ENCODE peak calls at places on chromosomes 6 and 20, in five cellular contexts. M, E, S, G and T are unnamed samples.

GRCh38 chr6:80502871-80503270 is 396.4 kb downstream of the BCKDHB start:
- DNase-seq in M (no peak), E (no peak), S (no peak), G (no peak), T (no peak)

GRCh38 chr20:50885068-50885467 is 46.2 kb downstream of the ADNP start:
- DNase-seq in M (no peak), E (no peak), S (no peak), G (no peak), T (no peak)

GRCh38 chr6:142802124-142802523 is 142.9 kb downstream of the HIVEP2 start:
- DNase-seq in M (peak; percentile 99), E (no peak), S (peak; percentile 98), G (no peak), T (peak; percentile 99)

GRCh38 chr20:23147964-23148720 is 62.0 kb upstream of the CD93 start:
- DNase-seq in M (peak; percentile 90), E (no peak), S (peak; percentile 72), G (no peak), T (peak; percentile 77)

GRCh38 chr20:25287631-25288290 is 39.9 kb downstream of the PYGB start:
- DNase-seq in M (no peak), E (no peak), S (no peak), G (no peak), T (no peak)

GRCh38 chr6:66664112-66664511 is 957.1 kb upstream of the EYS start:
- DNase-seq in M (no peak), E (no peak), S (no peak), G (no peak), T (no peak)

GRCh38 chr6:1322725-1323219 is 10.9 kb downstream of the FOXQ1 start:
- DNase-seq in M (peak; percentile 44), E (no peak), S (no peak), G (no peak), T (no peak)

GRCh38 chr6:5726976-5727718 is 279.6 kb downstream of the NRN1 start:
- DNase-seq in M (peak; percentile 21), E (no peak), S (no peak), G (no peak), T (peak; percentile 10)

GRCh38 chr6:96391776-96392175 is 129.8 kb upstream of the UFL1 start:
- DNase-seq in M (no peak), E (peak; percentile 80), S (no peak), G (peak; percentile 93), T (peak; percentile 7)

GRCh38 chr6:111792914-111793700 is 80.1 kb downstream of the FYN start:
- DNase-seq in M (no peak), E (no peak), S (no peak), G (no peak), T (no peak)

GRCh38 chr6:111793711-111794111 is 79.5 kb downstream of the FYN start:
- DNase-seq in M (no peak), E (no peak), S (no peak), G (no peak), T (no peak)

GRCh38 chr6:111795558-111795957 is 77.7 kb downstream of the FYN start:
- DNase-seq in M (no peak), E (no peak), S (no peak), G (no peak), T (no peak)

GRCh38 chr6:111794716-111795452 is 78.4 kb downstream of the FYN start:
- DNase-seq in M (no peak), E (no peak), S (no peak), G (no peak), T (no peak)

GRCh38 chr6:111794300-111794699 is 79.0 kb downstream of the FYN start:
- DNase-seq in M (no peak), E (no peak), S (no peak), G (no peak), T (no peak)
- H3K4me3 ChIP-seq in M (no peak overlapping the region), E (no peak overlapping the region), S (no peak overlapping the region), G (no peak overlapping the region), T (no peak overlapping the region)

GRCh38 chr6:144710207-144710606 is 425.1 kb downstream of the UTRN start:
- DNase-seq in M (peak; percentile 90), E (no peak), S (peak; percentile 91), G (no peak), T (peak; percentile 81)
- H3K4me2 ChIP-seq in M (no peak overlapping the region), E (no peak overlapping the region), S (peak overlapping the region; percentile 29), G (no peak overlapping the region), T (peak overlapping the region; percentile 32)

GRCh38 chr6:158764941-158765340 is 54.2 kb downstream of the EZR start:
- DNase-seq in M (no peak), E (no peak), S (no peak), G (no peak), T (no peak)

GRCh38 chr6:158762787-158763439 is 56.3 kb downstream of the EZR start:
- DNase-seq in M (no peak), E (no peak), S (peak; percentile 33), G (no peak), T (no peak)

GRCh38 chr6:158761746-158762145 is 57.4 kb downstream of the EZR start:
- DNase-seq in M (no peak), E (no peak), S (no peak), G (no peak), T (no peak)

GRCh38 chr6:158764188-158764849 is 54.8 kb downstream of the EZR start:
- DNase-seq in M (no peak), E (no peak), S (no peak), G (no peak), T (no peak)

DNA sequence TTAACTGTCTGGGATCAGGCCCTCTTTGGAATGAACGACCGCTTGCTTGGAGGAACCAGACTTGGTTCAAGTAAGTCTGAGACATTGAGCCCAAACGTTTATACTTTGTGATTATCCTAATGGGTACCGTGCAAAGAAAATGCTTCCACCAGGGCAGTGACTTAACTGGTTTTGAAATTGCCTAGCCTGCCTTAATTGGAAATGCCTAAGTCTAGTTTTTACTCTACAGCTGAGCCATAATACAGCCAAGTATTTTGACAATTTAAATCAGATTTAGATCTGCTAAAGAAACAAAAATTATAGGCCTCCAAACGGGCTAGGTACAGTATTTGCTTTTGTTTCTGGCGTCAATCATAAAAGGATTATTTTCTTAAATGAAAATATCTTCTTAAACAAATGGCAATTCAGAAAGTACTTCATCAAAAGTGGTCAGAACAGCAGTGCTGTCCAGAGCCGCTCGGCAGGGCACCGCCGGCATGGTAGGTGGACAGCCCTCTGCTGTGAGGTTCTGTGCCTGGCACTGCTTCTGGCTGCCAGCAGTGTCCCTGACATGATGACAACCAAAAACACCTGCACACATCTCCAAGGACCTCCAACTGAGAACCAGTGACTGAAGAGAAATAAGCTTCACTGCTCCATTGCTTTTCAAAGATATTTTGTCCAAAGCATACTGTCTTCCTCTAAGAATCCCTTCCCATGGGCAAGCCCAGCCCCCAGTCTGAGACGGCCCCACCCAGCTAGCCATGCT is 55.6 kb downstream of the EZR start:
- DNase-seq in M (no peak), E (no peak), S (no peak), G (no peak), T (no peak)
- H3K9ac ChIP-seq in M (no peak overlapping the region), E (no peak overlapping the region), S (no peak overlapping the region), G (no peak overlapping the region), T (no peak overlapping the region)

GRCh38 chr6:27667016-27667415 is 194.1 kb upstream of the ZNF184 start:
- DNase-seq in M (no peak), E (no peak), S (no peak), G (no peak), T (no peak)
- H3K4me3 ChIP-seq in M (no peak overlapping the region), E (no peak overlapping the region), S (no peak overlapping the region), G (peak overlapping the region; percentile 58), T (no peak overlapping the region)